ENCODE peak calls at places on chromosomes 13 and 19, in seven cellular contexts. One of them, this sample, is unnamed.

GRCh38 chr19:41706741-41707501 is 1.5 kb upstream of the CEACAM5 start:
- DNase-seq in testis: peak
- DNase-seq in Caco-2: peak
- DNase-seq in IMR-90: no peak
- DNase-seq in AG04449: no peak
- DNase-seq in A673: peak
- DNase-seq in AG04450: no peak
- DNase-seq in this sample: peak

GRCh38 chr19:42965204-42965603 is 28.2 kb upstream of the PSG7 start:
- DNase-seq in AG04449: peak
- DNase-seq in AG04450: peak
- DNase-seq in testis: no peak
- DNase-seq in Caco-2: no peak
- DNase-seq in IMR-90: peak
- DNase-seq in A673: no peak
- DNase-seq in this sample: peak

GRCh38 chr19:54209058-54209747 is 8.5 kb downstream of the RPS9 start:
- DNase-seq in AG04450: no peak
- DNase-seq in Caco-2: peak
- DNase-seq in testis: no peak
- DNase-seq in IMR-90: no peak
- DNase-seq in A673: no peak
- DNase-seq in AG04449: no peak
- DNase-seq in this sample: no peak

GRCh38 chr19:6204866-6205723 is 69.6 kb downstream of the ACSBG2 start:
- DNase-seq in AG04450: no peak
- DNase-seq in Caco-2: no peak
- DNase-seq in IMR-90: no peak
- DNase-seq in AG04449: no peak
- DNase-seq in testis: no peak
- DNase-seq in A673: no peak
- DNase-seq in this sample: no peak

GRCh38 chr13:31587696-31588266 is 151.5 kb upstream of the RXFP2 start:
- DNase-seq in IMR-90: no peak
- DNase-seq in AG04450: no peak
- DNase-seq in testis: no peak
- DNase-seq in A673: no peak
- DNase-seq in AG04449: no peak
- DNase-seq in Caco-2: peak
- DNase-seq in this sample: no peak

GRCh38 chr13:53648673-53649072 is 620.1 kb downstream of the OLFM4 start:
- DNase-seq in testis: no peak
- DNase-seq in Caco-2: no peak
- DNase-seq in IMR-90: no peak
- DNase-seq in AG04450: no peak
- DNase-seq in AG04449: no peak
- DNase-seq in A673: no peak
- DNase-seq in this sample: no peak

GRCh38 chr13:113860579-113861432 is 3.1 kb downstream of the GAS6 start:
- DNase-seq in AG04449: no peak
- DNase-seq in AG04450: no peak
- DNase-seq in testis: peak
- DNase-seq in A673: no peak
- DNase-seq in IMR-90: no peak
- DNase-seq in Caco-2: peak
- DNase-seq in this sample: no peak

GRCh38 chr13:64371045-64371444 is 2859.1 kb downstream of the PCDH9 start:
- DNase-seq in IMR-90: peak
- DNase-seq in Caco-2: no peak
- DNase-seq in AG04450: no peak
- DNase-seq in A673: no peak
- DNase-seq in testis: no peak
- DNase-seq in AG04449: no peak
- DNase-seq in this sample: peak

GRCh38 chr19:46646402-46646801 is 10.4 kb upstream of the GNG8 start:
- DNase-seq in Caco-2: no peak
- DNase-seq in A673: no peak
- DNase-seq in AG04450: no peak
- DNase-seq in testis: no peak
- DNase-seq in AG04449: no peak
- DNase-seq in IMR-90: no peak
- DNase-seq in this sample: no peak

GRCh38 chr19:48968813-48969218 is 3.7 kb downstream of the FTL start:
- DNase-seq in IMR-90: no peak
- DNase-seq in A673: no peak
- DNase-seq in testis: no peak
- DNase-seq in AG04450: no peak
- DNase-seq in Caco-2: no peak
- DNase-seq in AG04449: no peak
- DNase-seq in this sample: no peak

DNA sequence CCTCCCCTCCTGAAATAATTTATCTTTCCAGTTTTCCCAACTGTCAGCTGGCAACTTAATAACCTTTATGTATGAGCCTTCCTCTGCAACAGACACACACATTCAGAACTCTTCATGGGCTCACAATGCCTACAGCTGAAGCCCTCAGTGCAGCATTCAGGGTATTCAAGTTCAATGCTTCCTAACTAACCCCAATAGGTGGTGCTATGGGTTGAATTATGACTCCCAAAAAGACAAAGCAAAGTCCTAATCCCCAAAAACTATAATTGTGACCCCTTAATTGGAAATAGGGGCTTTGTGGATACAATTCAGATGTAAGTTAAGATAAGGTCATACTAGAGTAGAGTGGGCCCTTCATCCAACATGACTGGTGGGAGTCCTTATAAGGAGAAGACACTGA is 202.2 kb downstream of the SUCLA2 start:
- DNase-seq in Caco-2: peak
- DNase-seq in A673: peak
- DNase-seq in AG04449: no peak
- DNase-seq in IMR-90: peak
- DNase-seq in AG04450: no peak
- DNase-seq in testis: no peak
- DNase-seq in this sample: peak
- TF ChIP-seq CTCF in Caco-2: peak
- TF ChIP-seq CTCF in A673: peak
- TF ChIP-seq CTCF in AG04449: peak
- TF ChIP-seq CTCF in IMR-90: peak
- TF ChIP-seq CTCF in AG04450: peak
- TF ChIP-seq CTCF in testis: no peak
- TF ChIP-seq CTCF in this sample: peak

GRCh38 chr19:14473073-14473790 is 1.9 kb downstream of the PTGER1 start:
- DNase-seq in AG04449: no peak
- DNase-seq in AG04450: no peak
- DNase-seq in testis: no peak
- DNase-seq in Caco-2: no peak
- DNase-seq in IMR-90: no peak
- DNase-seq in A673: no peak
- DNase-seq in this sample: peak
- H3K4me3 ChIP-seq in AG04449: no peak
- H3K4me3 ChIP-seq in AG04450: no peak
- H3K4me3 ChIP-seq in testis: no peak
- H3K4me3 ChIP-seq in Caco-2: no peak
- H3K4me3 ChIP-seq in IMR-90: no peak
- H3K4me3 ChIP-seq in A673: no peak
- H3K4me3 ChIP-seq in this sample: no peak

GRCh38 chr13:100044936-100045335 is 44.0 kb upstream of the PCCA start:
- DNase-seq in A673: no peak
- DNase-seq in IMR-90: no peak
- DNase-seq in testis: no peak
- DNase-seq in AG04449: no peak
- DNase-seq in AG04450: no peak
- DNase-seq in Caco-2: no peak
- DNase-seq in this sample: no peak

GRCh38 chr13:100045355-100045754 is 43.5 kb upstream of the PCCA start:
- DNase-seq in A673: no peak
- DNase-seq in AG04449: no peak
- DNase-seq in IMR-90: no peak
- DNase-seq in Caco-2: no peak
- DNase-seq in testis: no peak
- DNase-seq in AG04450: no peak
- DNase-seq in this sample: no peak

GRCh38 chr13:100035936-100036335 is 53.0 kb upstream of the PCCA start:
- DNase-seq in Caco-2: no peak
- DNase-seq in testis: no peak
- DNase-seq in IMR-90: no peak
- DNase-seq in A673: no peak
- DNase-seq in AG04449: no peak
- DNase-seq in AG04450: no peak
- DNase-seq in this sample: peak

GRCh38 chr13:100040196-100040595 is 48.7 kb upstream of the PCCA start:
- DNase-seq in AG04450: no peak
- DNase-seq in IMR-90: no peak
- DNase-seq in AG04449: no peak
- DNase-seq in testis: no peak
- DNase-seq in Caco-2: no peak
- DNase-seq in A673: peak
- DNase-seq in this sample: no peak

DNA sequence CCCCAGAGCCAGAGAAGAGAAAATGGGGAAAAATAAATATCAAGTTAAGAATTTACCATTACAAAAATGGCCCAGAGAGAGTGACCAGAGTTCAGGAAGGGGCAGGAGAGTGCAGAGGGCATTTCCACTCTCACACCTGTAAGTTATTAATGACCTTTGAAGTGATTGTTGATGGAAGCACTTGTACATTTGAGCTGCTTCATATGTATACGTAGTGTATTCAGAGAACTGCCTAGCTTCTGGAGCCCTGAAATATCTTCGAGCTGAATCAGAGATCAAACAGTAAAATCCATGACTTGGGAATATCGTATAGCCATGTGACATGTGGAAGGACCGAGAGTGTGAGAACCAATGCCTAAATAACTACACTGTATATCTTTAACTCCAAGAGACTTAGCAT is 49.2 kb upstream of the PCCA start:
- DNase-seq in A673: no peak
- DNase-seq in Caco-2: no peak
- DNase-seq in AG04449: no peak
- DNase-seq in IMR-90: peak
- DNase-seq in testis: no peak
- DNase-seq in AG04450: no peak
- DNase-seq in this sample: peak
- TF ChIP-seq CTCF in A673: no peak
- TF ChIP-seq CTCF in Caco-2: no peak
- TF ChIP-seq CTCF in AG04449: no peak
- TF ChIP-seq CTCF in IMR-90: no peak
- TF ChIP-seq CTCF in testis: no peak
- TF ChIP-seq CTCF in AG04450: no peak
- TF ChIP-seq CTCF in this sample: no peak

DNA sequence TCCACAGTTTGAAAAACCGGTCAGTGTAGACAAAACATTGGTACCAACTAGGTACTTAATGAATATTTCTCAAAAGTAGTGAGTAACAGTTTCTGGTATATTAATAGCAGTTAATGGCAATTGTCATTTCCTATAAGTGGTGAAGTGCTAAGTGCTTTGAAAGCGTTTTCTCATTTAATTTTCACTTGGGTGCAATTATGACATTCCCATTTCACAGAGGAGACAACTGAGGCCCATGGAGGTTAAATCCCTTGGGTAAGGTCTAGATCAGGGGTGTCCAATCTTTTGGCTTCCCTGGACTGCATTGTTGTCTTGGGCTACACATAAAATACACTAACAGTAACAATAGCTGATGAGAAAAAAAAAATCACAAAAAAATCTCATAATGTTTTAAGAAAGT is 687 bp upstream of the SYT3 start:
- DNase-seq in AG04449: no peak
- DNase-seq in A673: no peak
- DNase-seq in AG04450: no peak
- DNase-seq in testis: no peak
- DNase-seq in Caco-2: no peak
- DNase-seq in IMR-90: no peak
- DNase-seq in this sample: no peak
- H3K4me3 ChIP-seq in AG04449: no peak
- H3K4me3 ChIP-seq in A673: no peak
- H3K4me3 ChIP-seq in AG04450: no peak
- H3K4me3 ChIP-seq in testis: no peak
- H3K4me3 ChIP-seq in Caco-2: no peak
- H3K4me3 ChIP-seq in IMR-90: no peak
- H3K4me3 ChIP-seq in this sample: no peak